ENCODE peak calls at places on chromosomes 4 and X, in seven cellular contexts. One of them, this sample, is unnamed.

GRCh38 chrX:56800307-56800706 is 71.3 kb downstream of the NBDY start:
- DNase-seq in uterus: no peak
- DNase-seq in endodermal cell: no peak
- DNase-seq in transverse colon: peak; percentile 3
- DNase-seq in HL-60: no peak
- DNase-seq in dorsolateral prefrontal cortex: no peak
- DNase-seq in coronary artery: peak; percentile 43
- DNase-seq in this sample: no peak

GRCh38 chrX:153814591-153815315 is 15.6 kb downstream of the PDZD4 start:
- DNase-seq in uterus: no peak
- DNase-seq in transverse colon: no peak
- DNase-seq in endodermal cell: peak; percentile 37
- DNase-seq in coronary artery: no peak
- DNase-seq in dorsolateral prefrontal cortex: no peak
- DNase-seq in HL-60: no peak
- DNase-seq in this sample: no peak

GRCh38 chr4:183532823-183533222 is 28.0 kb downstream of the ING2 start:
- DNase-seq in endodermal cell: no peak
- DNase-seq in dorsolateral prefrontal cortex: no peak
- DNase-seq in transverse colon: no peak
- DNase-seq in HL-60: no peak
- DNase-seq in uterus: no peak
- DNase-seq in coronary artery: no peak
- DNase-seq in this sample: no peak

GRCh38 chr4:145839151-145839550 is 99.5 kb downstream of the ZNF827 start:
- DNase-seq in coronary artery: no peak
- DNase-seq in dorsolateral prefrontal cortex: peak; percentile 50
- DNase-seq in transverse colon: no peak
- DNase-seq in HL-60: no peak
- DNase-seq in endodermal cell: peak; percentile 68
- DNase-seq in uterus: no peak
- DNase-seq in this sample: no peak

GRCh38 chrX:108473979-108474378 is 34.3 kb downstream of the COL4A5 start:
- DNase-seq in transverse colon: no peak
- DNase-seq in coronary artery: no peak
- DNase-seq in dorsolateral prefrontal cortex: no peak
- DNase-seq in HL-60: no peak
- DNase-seq in endodermal cell: no peak
- DNase-seq in uterus: no peak
- DNase-seq in this sample: no peak

GRCh38 chr4:25032126-25032525 is 1.4 kb upstream of the LGI2 start:
- DNase-seq in transverse colon: no peak
- DNase-seq in HL-60: no peak
- DNase-seq in coronary artery: no peak
- DNase-seq in uterus: no peak
- DNase-seq in endodermal cell: no peak
- DNase-seq in dorsolateral prefrontal cortex: no peak
- DNase-seq in this sample: no peak

GRCh38 chr4:180757927-180758326 is 1485.3 kb upstream of the TENM3 start:
- DNase-seq in uterus: no peak
- DNase-seq in coronary artery: no peak
- DNase-seq in endodermal cell: no peak
- DNase-seq in dorsolateral prefrontal cortex: no peak
- DNase-seq in HL-60: no peak
- DNase-seq in transverse colon: no peak
- DNase-seq in this sample: no peak

GRCh38 chr4:82898322-82899243 is 2.0 kb upstream of the THAP9 start:
- DNase-seq in coronary artery: peak; percentile 72
- DNase-seq in dorsolateral prefrontal cortex: no peak
- DNase-seq in endodermal cell: no peak
- DNase-seq in uterus: no peak
- DNase-seq in transverse colon: no peak
- DNase-seq in HL-60: peak; percentile 61
- DNase-seq in this sample: no peak

GRCh38 chrX:108537005-108537404 is 97.4 kb downstream of the COL4A5 start:
- DNase-seq in endodermal cell: peak; percentile 69
- DNase-seq in uterus: no peak
- DNase-seq in transverse colon: no peak
- DNase-seq in HL-60: peak; percentile 1
- DNase-seq in dorsolateral prefrontal cortex: no peak
- DNase-seq in coronary artery: no peak
- DNase-seq in this sample: no peak

GRCh38 chr4:107631568-107631967 is 88.5 kb downstream of the PAPSS1 start:
- DNase-seq in HL-60: no peak
- DNase-seq in transverse colon: no peak
- DNase-seq in dorsolateral prefrontal cortex: no peak
- DNase-seq in uterus: no peak
- DNase-seq in coronary artery: no peak
- DNase-seq in endodermal cell: no peak
- DNase-seq in this sample: peak; percentile 6

GRCh38 chr4:186846426-186846825 is 122.8 kb upstream of the FAT1 start:
- DNase-seq in transverse colon: no peak
- DNase-seq in endodermal cell: no peak
- DNase-seq in HL-60: no peak
- DNase-seq in coronary artery: no peak
- DNase-seq in dorsolateral prefrontal cortex: no peak
- DNase-seq in uterus: no peak
- DNase-seq in this sample: no peak

GRCh38 chr4:24044610-24045589 is 155.1 kb upstream of the PPARGC1A start:
- DNase-seq in dorsolateral prefrontal cortex: no peak
- DNase-seq in transverse colon: no peak
- DNase-seq in HL-60: no peak
- DNase-seq in coronary artery: no peak
- DNase-seq in endodermal cell: no peak
- DNase-seq in uterus: no peak
- DNase-seq in this sample: no peak

GRCh38 chr4:128282516-128282915 is 5.1 kb downstream of the PGRMC2 start:
- DNase-seq in dorsolateral prefrontal cortex: no peak
- DNase-seq in transverse colon: no peak
- DNase-seq in coronary artery: no peak
- DNase-seq in uterus: no peak
- DNase-seq in endodermal cell: no peak
- DNase-seq in HL-60: no peak
- DNase-seq in this sample: no peak

GRCh38 chr4:131370846-131371245 is 1778.2 kb upstream of the PCDH10 start:
- DNase-seq in dorsolateral prefrontal cortex: no peak
- DNase-seq in HL-60: no peak
- DNase-seq in transverse colon: no peak
- DNase-seq in endodermal cell: no peak
- DNase-seq in uterus: no peak
- DNase-seq in coronary artery: no peak
- DNase-seq in this sample: no peak

GRCh38 chr4:110618091-110619000 is 4.5 kb downstream of the PITX2 start:
- DNase-seq in endodermal cell: peak; percentile 90
- DNase-seq in coronary artery: no peak
- DNase-seq in HL-60: no peak
- DNase-seq in transverse colon: peak; percentile 16
- DNase-seq in dorsolateral prefrontal cortex: no peak
- DNase-seq in uterus: no peak
- DNase-seq in this sample: no peak

GRCh38 chr4:65646136-65646535 is 24.2 kb downstream of the EPHA5 start:
- DNase-seq in coronary artery: no peak
- DNase-seq in dorsolateral prefrontal cortex: no peak
- DNase-seq in HL-60: no peak
- DNase-seq in endodermal cell: no peak
- DNase-seq in uterus: no peak
- DNase-seq in transverse colon: no peak
- DNase-seq in this sample: no peak

GRCh38 chr4:3284734-3285557 is 7.9 kb upstream of the RGS12 start:
- DNase-seq in endodermal cell: no peak
- DNase-seq in coronary artery: no peak
- DNase-seq in dorsolateral prefrontal cortex: no peak
- DNase-seq in uterus: no peak
- DNase-seq in HL-60: no peak
- DNase-seq in transverse colon: no peak
- DNase-seq in this sample: no peak
- H3K27ac ChIP-seq in endodermal cell: no peak overlapping the region
- H3K27ac ChIP-seq in coronary artery: no peak overlapping the region
- H3K27ac ChIP-seq in dorsolateral prefrontal cortex: no peak overlapping the region
- H3K27ac ChIP-seq in uterus: no peak overlapping the region
- H3K27ac ChIP-seq in HL-60: no peak overlapping the region
- H3K27ac ChIP-seq in transverse colon: no peak overlapping the region
- H3K27ac ChIP-seq in this sample: no peak overlapping the region

DNA sequence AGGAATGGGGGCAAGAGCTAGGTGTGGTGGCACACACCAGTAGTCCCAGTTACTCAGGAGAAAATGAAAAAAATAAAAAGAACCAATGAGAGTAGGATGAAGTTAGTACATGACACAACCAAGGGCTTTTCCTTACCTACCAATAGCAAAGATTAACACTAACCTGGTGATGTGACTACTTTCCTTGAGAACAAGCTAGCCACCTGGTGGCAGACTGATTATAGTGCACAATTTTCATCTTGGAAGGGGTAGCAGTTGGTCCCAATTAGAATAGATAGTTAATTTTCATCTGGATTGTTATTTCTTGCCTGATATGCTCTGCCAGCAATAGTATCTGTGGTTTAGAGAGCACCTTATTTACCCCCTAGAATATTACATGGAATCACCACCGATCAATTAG is 1216.8 kb upstream of the PABPC4L start:
- DNase-seq in dorsolateral prefrontal cortex: no peak
- DNase-seq in uterus: no peak
- DNase-seq in transverse colon: no peak
- DNase-seq in endodermal cell: peak; percentile 56
- DNase-seq in coronary artery: no peak
- DNase-seq in HL-60: no peak
- DNase-seq in this sample: no peak
- TF ChIP-seq CTCF in dorsolateral prefrontal cortex: peak; percentile 32
- TF ChIP-seq CTCF in uterus: no peak
- TF ChIP-seq CTCF in transverse colon: no peak
- TF ChIP-seq CTCF in endodermal cell: peak; percentile 78
- TF ChIP-seq CTCF in coronary artery: no peak
- TF ChIP-seq CTCF in HL-60: peak; percentile 12
- TF ChIP-seq CTCF in this sample: no peak

GRCh38 chr4:94926936-94927335 is 169.2 kb downstream of the BMPR1B start:
- DNase-seq in endodermal cell: no peak
- DNase-seq in coronary artery: no peak
- DNase-seq in dorsolateral prefrontal cortex: no peak
- DNase-seq in transverse colon: no peak
- DNase-seq in HL-60: no peak
- DNase-seq in uterus: no peak
- DNase-seq in this sample: no peak

GRCh38 chr4:94925764-94926347 is 168.1 kb downstream of the BMPR1B start:
- DNase-seq in HL-60: no peak
- DNase-seq in dorsolateral prefrontal cortex: no peak
- DNase-seq in coronary artery: no peak
- DNase-seq in endodermal cell: no peak
- DNase-seq in transverse colon: no peak
- DNase-seq in uterus: no peak
- DNase-seq in this sample: no peak

GRCh38 chr4:94927696-94928095 is 169.9 kb downstream of the BMPR1B start:
- DNase-seq in transverse colon: no peak
- DNase-seq in uterus: no peak
- DNase-seq in dorsolateral prefrontal cortex: no peak
- DNase-seq in HL-60: no peak
- DNase-seq in endodermal cell: no peak
- DNase-seq in coronary artery: no peak
- DNase-seq in this sample: no peak

GRCh38 chr4:94931626-94932025 is 173.9 kb downstream of the BMPR1B start:
- DNase-seq in transverse colon: no peak
- DNase-seq in uterus: no peak
- DNase-seq in HL-60: no peak
- DNase-seq in endodermal cell: no peak
- DNase-seq in dorsolateral prefrontal cortex: no peak
- DNase-seq in coronary artery: no peak
- DNase-seq in this sample: no peak

DNA sequence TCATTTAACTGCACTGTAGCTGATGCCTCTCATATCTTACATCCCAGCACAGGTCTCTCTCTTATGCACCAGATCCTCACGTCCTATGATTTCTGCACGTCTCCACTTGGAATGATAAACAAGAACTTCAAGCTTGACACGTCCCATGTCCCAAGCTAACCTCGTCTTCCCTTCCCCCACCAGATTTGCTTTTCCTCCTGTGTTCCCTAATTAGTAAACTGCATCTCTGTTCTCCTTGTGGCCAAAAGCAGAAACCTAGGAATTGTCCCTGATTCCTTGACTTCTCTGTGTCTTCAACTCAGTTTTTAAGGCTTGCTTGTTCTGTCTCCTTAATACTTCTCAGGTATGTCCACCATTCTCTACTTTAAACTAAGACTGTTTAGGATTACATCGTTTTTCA is 171.9 kb downstream of the BMPR1B start:
- DNase-seq in endodermal cell: no peak
- DNase-seq in coronary artery: no peak
- DNase-seq in HL-60: no peak
- DNase-seq in transverse colon: no peak
- DNase-seq in uterus: no peak
- DNase-seq in dorsolateral prefrontal cortex: no peak
- DNase-seq in this sample: no peak
- H3K4me3 ChIP-seq in endodermal cell: no peak overlapping the region
- H3K4me3 ChIP-seq in coronary artery: no peak overlapping the region
- H3K4me3 ChIP-seq in HL-60: no peak overlapping the region
- H3K4me3 ChIP-seq in transverse colon: no peak overlapping the region
- H3K4me3 ChIP-seq in uterus: no peak overlapping the region
- H3K4me3 ChIP-seq in dorsolateral prefrontal cortex: no peak overlapping the region
- H3K4me3 ChIP-seq in this sample: no peak overlapping the region

GRCh38 chrX:15856580-15856979 is 2.0 kb upstream of the AP1S2 start:
- DNase-seq in dorsolateral prefrontal cortex: no peak
- DNase-seq in HL-60: no peak
- DNase-seq in endodermal cell: no peak
- DNase-seq in uterus: no peak
- DNase-seq in transverse colon: no peak
- DNase-seq in coronary artery: no peak
- DNase-seq in this sample: no peak
- H3K27ac ChIP-seq in dorsolateral prefrontal cortex: no peak overlapping the region
- H3K27ac ChIP-seq in HL-60: peak overlapping the region; percentile 91
- H3K27ac ChIP-seq in endodermal cell: no peak overlapping the region
- H3K27ac ChIP-seq in uterus: peak overlapping the region; percentile 2
- H3K27ac ChIP-seq in transverse colon: peak overlapping the region; percentile 92
- H3K27ac ChIP-seq in coronary artery: no peak overlapping the region
- H3K27ac ChIP-seq in this sample: peak overlapping the region; percentile 92

GRCh38 chrX:58025979-58026378 is 115.7 kb upstream of the ZXDA start:
- DNase-seq in endodermal cell: peak; percentile 50
- DNase-seq in HL-60: no peak
- DNase-seq in uterus: no peak
- DNase-seq in coronary artery: no peak
- DNase-seq in transverse colon: peak; percentile 27
- DNase-seq in dorsolateral prefrontal cortex: peak; percentile 6
- DNase-seq in this sample: no peak
- TF ChIP-seq CTCF in endodermal cell: peak; percentile 72
- TF ChIP-seq CTCF in HL-60: no peak
- TF ChIP-seq CTCF in uterus: peak; percentile 25
- TF ChIP-seq CTCF in coronary artery: no peak
- TF ChIP-seq CTCF in transverse colon: peak; percentile 9
- TF ChIP-seq CTCF in dorsolateral prefrontal cortex: peak; percentile 68
- TF ChIP-seq CTCF in this sample: peak; percentile 52